ENCODE peak calls at places on chromosomes 11 and 22, in eight cellular contexts. I is RWPE1, M is A549, B is cardiac muscle cell, N is tibial nerve, R is mammary epithelial cell, F is H9, D is WERI-Rb-1. Z is an unnamed sample.

GRCh38 chr11:76903325-76903724 is 42.6 kb downstream of the ACER3 start:
- DNase-seq in M (no peak), R (peak; percentile 79), N (no peak), D (no peak), I (peak; percentile 67), B (no peak), F (peak; percentile 68), Z (no peak)

GRCh38 chr11:105070221-105070789 is 25.2 kb upstream of the CARD16 start:
- DNase-seq in B (no peak), I (no peak), N (no peak), F (no peak), R (no peak), D (no peak), M (no peak), Z (no peak)

GRCh38 chr11:133833899-133834296 is 11.4 kb downstream of the SPATA19 start:
- DNase-seq in D (no peak), N (no peak), R (no peak), M (no peak), F (no peak), B (no peak), I (no peak), Z (no peak)

GRCh38 chr11:120547871-120548681 is 36.5 kb downstream of the GRIK4 start:
- DNase-seq in D (peak; percentile 44), I (peak; percentile 75), N (no peak), M (peak; percentile 32), R (peak; percentile 84), B (peak; percentile 94), F (no peak), Z (peak; percentile 89)

GRCh38 chr11:134050541-134051383 is 18.1 kb upstream of the JAM3 start:
- DNase-seq in D (peak; percentile 95), F (peak; percentile 63), I (peak; percentile 83), R (peak; percentile 34), B (peak; percentile 70), N (peak; percentile 64), M (peak; percentile 55), Z (peak; percentile 66)

GRCh38 chr11:12272821-12273617 is 104.4 kb upstream of the PARVA start:
- DNase-seq in B (no peak), I (no peak), D (no peak), N (no peak), M (no peak), F (no peak), R (no peak), Z (no peak)

GRCh38 chr11:118625036-118625690 is 17.7 kb downstream of the PHLDB1 start:
- DNase-seq in B (no peak), M (no peak), N (no peak), D (no peak), I (no peak), F (no peak), R (peak; percentile 46), Z (no peak)

GRCh38 chr22:27063841-27064240 is 406.5 kb downstream of the MIAT start:
- DNase-seq in R (no peak), D (no peak), M (no peak), F (no peak), I (no peak), B (no peak), N (no peak), Z (no peak)

GRCh38 chr11:34997872-34998548 is 81.6 kb downstream of the PDHX start:
- DNase-seq in N (no peak), M (no peak), I (peak; percentile 44), D (no peak), R (peak; percentile 43), B (peak; percentile 58), F (no peak), Z (no peak)

GRCh38 chr11:68164437-68164836 is 43.2 kb upstream of the CHKA start:
- DNase-seq in R (peak; percentile 64), N (no peak), I (peak; percentile 58), D (no peak), M (no peak), B (no peak), F (no peak), Z (no peak)

GRCh38 chr22:18096823-18097222 is 13.8 kb upstream of the TUBA8 start:
- DNase-seq in M (no peak), B (no peak), D (no peak), I (no peak), F (no peak), N (no peak), R (no peak), Z (no peak)

DNA sequence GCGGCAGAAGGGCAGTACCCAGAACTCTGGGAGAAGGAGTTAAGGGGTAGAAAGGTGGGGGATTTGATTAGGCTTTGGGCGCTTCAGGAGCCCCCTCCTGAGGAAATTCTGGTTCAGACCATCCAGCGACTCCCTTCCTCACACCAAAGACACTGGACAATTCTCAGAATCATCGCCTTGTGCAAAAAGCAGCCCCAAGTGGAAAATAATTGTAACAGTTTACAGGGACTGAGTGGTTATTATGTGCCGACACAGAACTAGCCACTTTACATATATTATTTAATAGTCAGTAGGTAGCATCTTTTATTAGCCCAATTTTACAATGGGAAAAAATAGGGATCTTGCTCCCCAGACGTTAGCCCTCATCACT is 667 bp upstream of the TRIM3 start:
- DNase-seq in F (no peak), B (no peak), N (no peak), D (no peak), I (no peak), M (no peak), R (no peak), Z (no peak)
- H3K27ac ChIP-seq in F (peak overlapping the region; percentile 29), B (peak overlapping the region; percentile 88), N (peak overlapping the region; percentile 97), D (peak overlapping the region; percentile 73), I (peak overlapping the region; percentile 86), M (peak overlapping the region; percentile 92), R (peak overlapping the region; percentile 66), Z (peak overlapping the region; percentile 74)

DNA sequence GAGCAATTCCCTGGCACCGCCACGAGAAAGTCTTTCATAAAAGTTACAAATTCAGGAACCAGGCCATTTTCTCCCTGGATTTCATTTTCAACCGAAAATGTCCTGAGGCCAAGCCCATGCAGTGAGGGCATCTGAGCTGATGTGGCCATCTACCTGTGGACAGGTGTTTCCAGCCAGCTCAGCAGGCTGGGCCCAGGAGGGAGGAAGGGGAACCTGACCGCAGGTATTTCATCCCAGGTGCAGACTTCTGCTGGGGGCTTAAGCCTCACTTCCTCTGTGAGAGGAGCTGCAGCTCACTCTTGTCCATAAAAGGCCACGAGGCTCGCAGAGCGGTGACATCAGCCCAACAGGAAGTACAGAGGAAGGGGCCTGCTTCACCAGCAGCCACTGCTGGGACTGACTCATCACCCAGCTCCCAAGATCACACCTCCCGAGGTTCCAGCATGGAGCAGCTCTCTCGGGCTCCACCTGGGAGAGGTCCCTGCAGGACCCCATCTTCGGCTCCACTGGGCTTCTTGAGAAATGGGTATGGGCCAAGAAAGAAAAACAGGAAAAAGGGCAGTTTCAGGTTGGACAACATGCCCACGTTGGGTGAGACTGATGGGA is 56.4 kb downstream of the MYH9 start:
- DNase-seq in B (peak; percentile 93), D (no peak), M (peak; percentile 67), N (peak; percentile 61), F (peak; percentile 91), R (peak; percentile 97), I (peak; percentile 76), Z (peak; percentile 85)
- TF ChIP-seq CTCF in B (no peak), D (no peak), M (no peak), N (no peak), F (no peak), R (no peak), I (no peak), Z (no peak)

GRCh38 chr11:61826930-61827572 is 1.0 kb upstream of the FADS2 start:
- DNase-seq in F (no peak), M (no peak), D (peak; percentile 52), N (peak; percentile 31), B (no peak), R (no peak), I (no peak), Z (no peak)
- H3K27ac ChIP-seq in F (peak overlapping the region; percentile 76), M (peak overlapping the region; percentile 96), D (peak overlapping the region; percentile 96), N (peak overlapping the region; percentile 90), B (peak overlapping the region; percentile 86), R (no peak overlapping the region), I (peak overlapping the region; percentile 91), Z (peak overlapping the region; percentile 94)

GRCh38 chr22:43883719-43884415 is 7.9 kb downstream of the PNPLA5 start:
- DNase-seq in M (no peak), B (no peak), I (no peak), F (peak; percentile 27), N (no peak), D (no peak), R (no peak), Z (no peak)

GRCh38 chr22:43885786-43886185 is 6.0 kb downstream of the PNPLA5 start:
- DNase-seq in B (no peak), I (no peak), D (no peak), F (no peak), R (no peak), N (no peak), M (no peak), Z (no peak)

GRCh38 chr22:43886231-43886630 is 5.6 kb downstream of the PNPLA5 start:
- DNase-seq in D (no peak), M (no peak), R (no peak), F (peak; percentile 20), N (no peak), I (no peak), B (no peak), Z (no peak)

GRCh38 chr22:43884600-43885318 is 7.1 kb downstream of the PNPLA5 start:
- DNase-seq in M (peak; percentile 57), B (peak; percentile 58), F (peak; percentile 87), I (peak; percentile 44), D (peak; percentile 77), R (peak; percentile 23), N (peak; percentile 53), Z (peak; percentile 71)

DNA sequence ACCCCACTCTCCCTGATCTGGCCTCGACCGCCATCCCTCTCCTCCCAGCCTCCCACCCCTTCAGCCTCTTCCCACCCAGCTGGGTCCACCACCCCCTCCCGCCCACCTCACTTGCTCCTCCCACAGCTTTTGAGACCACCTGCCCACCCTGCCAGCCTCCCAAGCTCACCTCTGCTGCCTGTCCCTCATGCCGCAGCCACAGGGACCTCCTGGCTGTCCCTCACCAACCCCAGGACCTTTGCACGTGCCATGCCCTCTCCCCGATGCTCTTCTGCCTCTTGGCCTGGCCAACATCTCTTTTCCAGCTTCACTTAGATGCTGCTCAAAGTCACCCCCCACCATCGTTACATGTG is 6.5 kb downstream of the PNPLA5 start:
- DNase-seq in B (no peak), D (no peak), N (no peak), R (no peak), M (no peak), I (no peak), F (no peak), Z (no peak)
- TF ChIP-seq CTCF in B (no peak), D (no peak), N (no peak), R (no peak), M (peak; percentile 15), I (peak; percentile 28), F (no peak), Z (peak; percentile 2)

Z was measured in heart right ventricle.